ENCODE peak calls at places on chromosomes 1 and 21, in six cellular contexts. X is OCI-LY7, A is adrenal gland, W is WTC11, J is thyroid gland, D is cardiac fibroblast. L is an unnamed sample.
A peak's percentile ranks its signal among the peaks of the same experiment; 100 is the strongest.

GRCh38 chr21:34335316-34335715 is 28.5 kb upstream of the KCNE2 start:
- DNase-seq in X (no peak), A (no peak), W (no peak), J (peak; percentile 81), D (no peak), L (no peak)

GRCh38 chr1:239112092-239112491 is 274.3 kb upstream of the CHRM3 start:
- DNase-seq in X (no peak), A (no peak), W (no peak), J (no peak), D (no peak), L (no peak)

GRCh38 chr1:9629445-9630201 is 21.9 kb upstream of the PIK3CD start:
- DNase-seq in X (peak; percentile 69), A (peak; percentile 47), W (no peak), J (no peak), D (no peak), L (no peak)

GRCh38 chr1:55679971-55680370 is 464.8 kb upstream of the USP24 start:
- DNase-seq in X (no peak), A (no peak), W (no peak), J (no peak), D (peak; percentile 52), L (no peak)

GRCh38 chr1:59704721-59705120 is 110.0 kb upstream of the HOOK1 start:
- DNase-seq in X (no peak), A (peak; percentile 34), W (no peak), J (no peak), D (no peak), L (no peak)

GRCh38 chr21:29342394-29342957 is 43.8 kb downstream of the BACH1 start:
- DNase-seq in X (no peak), A (no peak), W (no peak), J (peak; percentile 5), D (peak; percentile 93), L (peak; percentile 34)

GRCh38 chr1:10724052-10724494 is 72.4 kb downstream of the CASZ1 start:
- DNase-seq in X (no peak), A (no peak), W (no peak), J (peak; percentile 63), D (peak; percentile 71), L (no peak)

GRCh38 chr1:111204211-111204883 is 3.9 kb upstream of the DENND2D start:
- DNase-seq in X (peak; percentile 76), A (peak; percentile 64), W (no peak), J (peak; percentile 81), D (no peak), L (no peak)

GRCh38 chr1:8361198-8361849 is 43.4 kb downstream of the SLC45A1 start:
- DNase-seq in X (no peak), A (no peak), W (no peak), J (peak; percentile 1), D (no peak), L (no peak)

GRCh38 chr1:40799351-40799867 is 15.8 kb downstream of the KCNQ4 start:
- DNase-seq in X (no peak), A (peak; percentile 67), W (no peak), J (no peak), D (peak; percentile 69), L (no peak)

GRCh38 chr1:61539720-61540462 is 185.1 kb downstream of the TM2D1 start:
- DNase-seq in X (no peak), A (no peak), W (no peak), J (no peak), D (peak; percentile 37), L (no peak)

GRCh38 chr1:3417082-3417728 is 37.3 kb upstream of the ARHGEF16 start:
- DNase-seq in X (no peak), A (no peak), W (no peak), J (no peak), D (no peak), L (no peak)

GRCh38 chr1:152926091-152926490 is 17.7 kb downstream of the IVL start:
- DNase-seq in X (peak; percentile 7), A (no peak), W (no peak), J (no peak), D (no peak), L (no peak)

GRCh38 chr1:229448845-229449244 is 15.0 kb upstream of the ACTA1 start:
- DNase-seq in X (no peak), A (no peak), W (no peak), J (no peak), D (no peak), L (no peak)

GRCh38 chr1:229456016-229456415 is 22.1 kb upstream of the ACTA1 start:
- DNase-seq in X (no peak), A (no peak), W (no peak), J (no peak), D (no peak), L (no peak)

GRCh38 chr1:229457436-229457835 is 23.5 kb upstream of the ACTA1 start:
- DNase-seq in X (no peak), A (no peak), W (no peak), J (no peak), D (no peak), L (no peak)

GRCh38 chr1:229454056-229454455 is 20.2 kb upstream of the ACTA1 start:
- DNase-seq in X (no peak), A (no peak), W (peak; percentile 16), J (no peak), D (no peak), L (no peak)

GRCh38 chr1:229452956-229453801 is 19.3 kb upstream of the ACTA1 start:
- DNase-seq in X (peak; percentile 7), A (no peak), W (no peak), J (no peak), D (peak; percentile 47), L (no peak)
- TF ChIP-seq CTCF in X (peak; percentile 70), A (peak; percentile 26), W (no peak), J (no peak), D (peak; percentile 53), L (no peak)

GRCh38 chr1:210715072-210715471 is 386.4 kb downstream of the HHAT start:
- DNase-seq in X (no peak), A (no peak), W (no peak), J (no peak), D (no peak), L (no peak)

GRCh38 chr1:210709694-210710093 is 381.0 kb downstream of the HHAT start:
- DNase-seq in X (no peak), A (no peak), W (no peak), J (no peak), D (no peak), L (no peak)

GRCh38 chr1:210706246-210706645 is 377.5 kb downstream of the HHAT start:
- DNase-seq in X (no peak), A (no peak), W (no peak), J (no peak), D (no peak), L (no peak)

GRCh38 chr1:210707300-210707699 is 378.6 kb downstream of the HHAT start:
- DNase-seq in X (no peak), A (no peak), W (no peak), J (no peak), D (no peak), L (no peak)

DNA sequence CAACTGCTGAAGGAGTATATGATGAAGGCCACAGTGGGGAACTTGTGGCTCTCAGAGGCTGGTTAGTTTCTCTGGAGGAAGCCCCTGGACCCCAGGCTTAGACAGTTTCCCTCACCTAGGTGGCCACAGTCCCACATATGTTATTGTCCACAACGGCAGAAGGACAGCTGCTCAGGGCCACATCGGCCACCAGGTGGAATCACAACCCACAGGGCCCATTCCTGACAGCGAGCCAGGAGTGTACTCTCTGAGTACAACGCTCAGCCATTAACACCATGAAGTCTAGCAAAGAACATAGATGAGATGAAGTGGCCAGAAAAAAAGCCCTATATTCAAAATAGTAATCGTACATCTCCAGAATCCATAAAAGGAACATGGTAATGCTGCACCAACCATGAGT is 383.1 kb downstream of the HHAT start:
- DNase-seq in X (no peak), A (no peak), W (peak; percentile 21), J (peak; percentile 21), D (no peak), L (no peak)
- TF ChIP-seq CTCF in X (no peak), A (no peak), W (no peak), J (no peak), D (no peak), L (no peak)

GRCh38 chr1:204363335-204364114 is 3.8 kb upstream of the PLEKHA6 start:
- DNase-seq in X (peak; percentile 78), A (peak; percentile 72), W (peak; percentile 73), J (peak; percentile 68), D (peak; percentile 80), L (peak; percentile 63)
- TF ChIP-seq CTCF in X (peak; percentile 92), A (peak; percentile 95), W (peak; percentile 98), J (peak; percentile 97), D (peak; percentile 93), L (peak; percentile 94)

GRCh38 chr1:226692868-226693267 is 46.2 kb downstream of the ITPKB start:
- DNase-seq in X (no peak), A (no peak), W (no peak), J (no peak), D (no peak), L (no peak)

GRCh38 chr1:226691257-226691656 is 47.8 kb downstream of the ITPKB start:
- DNase-seq in X (peak; percentile 72), A (no peak), W (no peak), J (no peak), D (no peak), L (no peak)

GRCh38 chr1:226695335-226695900 is 43.7 kb downstream of the ITPKB start:
- DNase-seq in X (no peak), A (no peak), W (no peak), J (no peak), D (no peak), L (no peak)

GRCh38 chr1:226690460-226690982 is 48.6 kb downstream of the ITPKB start:
- DNase-seq in X (no peak), A (peak; percentile 53), W (no peak), J (no peak), D (peak; percentile 29), L (no peak)

GRCh38 chr1:226692067-226692792 is 46.9 kb downstream of the ITPKB start:
- DNase-seq in X (no peak), A (no peak), W (no peak), J (no peak), D (no peak), L (no peak)
- TF ChIP-seq CTCF in X (no peak), A (no peak), W (no peak), J (no peak), D (no peak), L (no peak)

GRCh38 chr1:1763657-1764621 is 14.3 kb downstream of the NADK start:
- DNase-seq in X (no peak), A (peak; percentile 98), W (no peak), J (peak; percentile 98), D (peak; percentile 56), L (no peak)
- TF ChIP-seq CTCF in X (no peak), A (peak; percentile 14), W (no peak), J (no peak), D (no peak), L (no peak)

GRCh38 chr1:117054068-117054467 is 6.1 kb upstream of the TTF2 start:
- DNase-seq in X (no peak), A (no peak), W (no peak), J (no peak), D (no peak), L (no peak)
- TF ChIP-seq CTCF in X (no peak), A (no peak), W (no peak), J (no peak), D (no peak), L (no peak)